ENCODE peak calls at places on chromosome 16, in ten cellular contexts. W is kidney, C is posterior cingulate gyrus, O is NCI-H774, S is Right ventricle myocardium superior, H is NT2/D1, R is AG04450, Y is hippocampal formation, D is brain microvascular endothelial cell, L is caudate nucleus. K is an unnamed sample.

GRCh38 chr16:15933781-15934180 is 15.6 kb upstream of the ABCC1 start:
- DNase-seq in W (no peak), C (no peak), O (no peak), S (no peak), H (no peak), R (no peak), Y (no peak), D (no peak), L (no peak), K (no peak)

GRCh38 chr16:10181196-10182162 is 749 bp downstream of the GRIN2A start:
- DNase-seq in W (peak), C (peak), O (no peak), S (peak), H (peak), R (no peak), Y (peak), D (peak), L (peak), K (peak)

GRCh38 chr16:88896238-88897065 is 30.0 kb upstream of the PABPN1L start:
- DNase-seq in W (no peak), C (no peak), O (no peak), S (no peak), H (no peak), R (no peak), Y (no peak), D (no peak), L (no peak), K (peak)

GRCh38 chr16:75048546-75048945 is 49.7 kb downstream of the ZNRF1 start:
- DNase-seq in W (no peak), C (no peak), O (no peak), S (no peak), H (no peak), R (no peak), Y (no peak), D (no peak), L (no peak), K (no peak)

GRCh38 chr16:51876934-51877333 is 670.0 kb downstream of the TOX3 start:
- DNase-seq in W (no peak), C (no peak), O (no peak), S (no peak), H (no peak), R (peak), Y (no peak), D (no peak), L (no peak), K (no peak)

GRCh38 chr16:55999683-56000082 is 124.5 kb upstream of the CES5A start:
- DNase-seq in W (no peak), C (no peak), O (no peak), S (no peak), H (no peak), R (no peak), Y (no peak), D (no peak), L (no peak), K (no peak)

GRCh38 chr16:81107506-81107905 is 11.3 kb upstream of the GCSH start:
- DNase-seq in W (peak), C (no peak), O (no peak), S (no peak), H (no peak), R (no peak), Y (no peak), D (no peak), L (no peak), K (no peak)

GRCh38 chr16:71923941-71924690 is 28.8 kb downstream of the IST1 start:
- DNase-seq in W (no peak), C (no peak), O (no peak), S (no peak), H (no peak), R (no peak), Y (no peak), D (peak), L (no peak), K (no peak)

GRCh38 chr16:85683363-85683762 is 5.4 kb downstream of the GINS2 start:
- DNase-seq in W (peak), C (no peak), O (no peak), S (peak), H (no peak), R (no peak), Y (no peak), D (no peak), L (no peak), K (no peak)

GRCh38 chr16:66554492-66554891 is 2.1 kb downstream of the CKLF start:
- DNase-seq in W (no peak), C (no peak), O (no peak), S (no peak), H (no peak), R (no peak), Y (no peak), D (no peak), L (no peak), K (no peak)

GRCh38 chr16:78461087-78461486 is 361.6 kb downstream of the WWOX start:
- DNase-seq in W (no peak), C (no peak), O (no peak), S (no peak), H (no peak), R (no peak), Y (no peak), D (no peak), L (no peak), K (no peak)

GRCh38 chr16:55368205-55368604 is 44.2 kb downstream of the IRX6 start:
- DNase-seq in W (no peak), C (no peak), O (no peak), S (no peak), H (no peak), R (no peak), Y (no peak), D (no peak), L (no peak), K (no peak)

GRCh38 chr16:4347010-4347409 is 4.1 kb downstream of the PAM16 start:
- DNase-seq in W (no peak), C (no peak), O (no peak), S (no peak), H (no peak), R (no peak), Y (no peak), D (no peak), L (no peak), K (no peak)